ENCODE peak calls at places on chromosome 12, in four cellular contexts. One of them, this sample, is unnamed.
A peak's percentile ranks its signal among the peaks of the same experiment; 100 is the strongest.

GRCh38 chr12:66879392-66879791 is 200.5 kb upstream of the GRIP1 start:
- DNase-seq in SJSA1: no peak
- DNase-seq in kidney: no peak
- DNase-seq in SK-N-SH: no peak
- DNase-seq in this sample: no peak

GRCh38 chr12:57389033-57389432 is 41.8 kb downstream of the R3HDM2 start:
- DNase-seq in SK-N-SH: no peak
- DNase-seq in kidney: no peak
- DNase-seq in SJSA1: peak; percentile 98
- DNase-seq in this sample: no peak

GRCh38 chr12:25985296-25985992 is 27.0 kb downstream of the RASSF8 start:
- DNase-seq in SJSA1: no peak
- DNase-seq in SK-N-SH: no peak
- DNase-seq in kidney: no peak
- DNase-seq in this sample: no peak

GRCh38 chr12:92927436-92928116 is 1.5 kb downstream of the EEA1 start:
- DNase-seq in SK-N-SH: no peak
- DNase-seq in kidney: no peak
- DNase-seq in SJSA1: no peak
- DNase-seq in this sample: no peak

GRCh38 chr12:123389560-123390351 is 5.8 kb downstream of the KMT5A start:
- DNase-seq in SJSA1: no peak
- DNase-seq in kidney: peak; percentile 87
- DNase-seq in SK-N-SH: peak; percentile 77
- DNase-seq in this sample: peak; percentile 56

GRCh38 chr12:39006286-39006685 is 100.9 kb upstream of the CPNE8 start:
- DNase-seq in kidney: no peak
- DNase-seq in SK-N-SH: no peak
- DNase-seq in SJSA1: no peak
- DNase-seq in this sample: no peak

GRCh38 chr12:857611-858010 is 91.9 kb downstream of the RAD52 start:
- DNase-seq in SJSA1: no peak
- DNase-seq in kidney: no peak
- DNase-seq in SK-N-SH: no peak
- DNase-seq in this sample: no peak

GRCh38 chr12:12024958-12025682 is 45.6 kb upstream of the BCL2L14 start:
- DNase-seq in SJSA1: peak; percentile 11
- DNase-seq in SK-N-SH: no peak
- DNase-seq in kidney: no peak
- DNase-seq in this sample: no peak

GRCh38 chr12:70583251-70583650 is 54.0 kb downstream of the PTPRB start:
- DNase-seq in kidney: no peak
- DNase-seq in SJSA1: no peak
- DNase-seq in SK-N-SH: no peak
- DNase-seq in this sample: no peak

GRCh38 chr12:916240-916639 is 33.3 kb downstream of the RAD52 start:
- DNase-seq in SJSA1: no peak
- DNase-seq in kidney: peak; percentile 72
- DNase-seq in SK-N-SH: no peak
- DNase-seq in this sample: no peak

GRCh38 chr12:47709277-47710048 is 3.6 kb upstream of the RPAP3 start:
- DNase-seq in SJSA1: no peak
- DNase-seq in SK-N-SH: no peak
- DNase-seq in kidney: no peak
- DNase-seq in this sample: no peak

GRCh38 chr12:80053048-80053790 is 46.1 kb upstream of the OTOGL start:
- DNase-seq in SJSA1: no peak
- DNase-seq in kidney: peak; percentile 84
- DNase-seq in SK-N-SH: peak; percentile 1
- DNase-seq in this sample: no peak

GRCh38 chr12:82896979-82897378 is 210.3 kb downstream of the TMTC2 start:
- DNase-seq in SK-N-SH: no peak
- DNase-seq in SJSA1: no peak
- DNase-seq in kidney: no peak
- DNase-seq in this sample: no peak

GRCh38 chr12:58750484-58750883 is 169.8 kb downstream of the LRIG3 start:
- DNase-seq in SJSA1: peak; percentile 76
- DNase-seq in SK-N-SH: no peak
- DNase-seq in kidney: no peak
- DNase-seq in this sample: no peak

GRCh38 chr12:6694701-6695100 is 5.5 kb upstream of the ZNF384 start:
- DNase-seq in kidney: no peak
- DNase-seq in SJSA1: no peak
- DNase-seq in SK-N-SH: no peak
- DNase-seq in this sample: no peak
- H3K4me1 ChIP-seq in kidney: no peaks in the 10 kb centered on the region
- H3K4me1 ChIP-seq in SJSA1: peaks cover 14% of the 10 kb centered on the region
- H3K4me1 ChIP-seq in SK-N-SH: peaks cover 14% of the 10 kb centered on the region
- H3K4me1 ChIP-seq in this sample: peaks cover 8% of the 10 kb centered on the region

GRCh38 chr12:118183155-118183554 is 47.2 kb downstream of the PEBP1 start:
- DNase-seq in SJSA1: no peak
- DNase-seq in SK-N-SH: no peak
- DNase-seq in kidney: no peak
- DNase-seq in this sample: no peak
- H3K4me3 ChIP-seq in SJSA1: no peak overlapping the region
- H3K4me3 ChIP-seq in SK-N-SH: no peak overlapping the region
- H3K4me3 ChIP-seq in kidney: no peak overlapping the region
- H3K4me3 ChIP-seq in this sample: no peak overlapping the region

GRCh38 chr12:106125351-106126085 is 13.2 kb downstream of the NUAK1 start:
- DNase-seq in SJSA1: no peak
- DNase-seq in SK-N-SH: no peak
- DNase-seq in kidney: no peak
- DNase-seq in this sample: no peak

GRCh38 chr12:106123551-106123991 is 15.2 kb downstream of the NUAK1 start:
- DNase-seq in SJSA1: peak; percentile 62
- DNase-seq in kidney: peak; percentile 89
- DNase-seq in SK-N-SH: no peak
- DNase-seq in this sample: no peak

GRCh38 chr12:106127289-106128126 is 11.2 kb downstream of the NUAK1 start:
- DNase-seq in kidney: no peak
- DNase-seq in SJSA1: no peak
- DNase-seq in SK-N-SH: no peak
- DNase-seq in this sample: no peak

GRCh38 chr12:106128526-106129430 is 10.0 kb downstream of the NUAK1 start:
- DNase-seq in kidney: no peak
- DNase-seq in SJSA1: no peak
- DNase-seq in SK-N-SH: no peak
- DNase-seq in this sample: no peak

GRCh38 chr12:106126441-106127288 is 12.1 kb downstream of the NUAK1 start:
- DNase-seq in kidney: no peak
- DNase-seq in SJSA1: peak; percentile 87
- DNase-seq in SK-N-SH: no peak
- DNase-seq in this sample: no peak
- H3K27ac ChIP-seq in kidney: peak overlapping the region; percentile 68
- H3K27ac ChIP-seq in SJSA1: peak overlapping the region; percentile 86
- H3K27ac ChIP-seq in SK-N-SH: no peak overlapping the region
- H3K27ac ChIP-seq in this sample: no peak overlapping the region

GRCh38 chr12:7935464-7935772 is 569 bp downstream of the SLC2A3 start:
- DNase-seq in SK-N-SH: no peak
- DNase-seq in kidney: no peak
- DNase-seq in SJSA1: no peak
- DNase-seq in this sample: no peak
- H3K4me1 ChIP-seq in SK-N-SH: peaks cover 8% of the 10 kb centered on the region
- H3K4me1 ChIP-seq in kidney: no peaks in the 10 kb centered on the region
- H3K4me1 ChIP-seq in SJSA1: peaks cover 22% of the 10 kb centered on the region
- H3K4me1 ChIP-seq in this sample: no peaks in the 10 kb centered on the region

GRCh38 chr12:53105712-53106439 is 2.6 kb downstream of the SOAT2 start:
- DNase-seq in kidney: no peak
- DNase-seq in SK-N-SH: no peak
- DNase-seq in SJSA1: no peak
- DNase-seq in this sample: no peak
- H3K4me3 ChIP-seq in kidney: no peak overlapping the region
- H3K4me3 ChIP-seq in SK-N-SH: no peak overlapping the region
- H3K4me3 ChIP-seq in SJSA1: no peak overlapping the region
- H3K4me3 ChIP-seq in this sample: no peak overlapping the region

DNA sequence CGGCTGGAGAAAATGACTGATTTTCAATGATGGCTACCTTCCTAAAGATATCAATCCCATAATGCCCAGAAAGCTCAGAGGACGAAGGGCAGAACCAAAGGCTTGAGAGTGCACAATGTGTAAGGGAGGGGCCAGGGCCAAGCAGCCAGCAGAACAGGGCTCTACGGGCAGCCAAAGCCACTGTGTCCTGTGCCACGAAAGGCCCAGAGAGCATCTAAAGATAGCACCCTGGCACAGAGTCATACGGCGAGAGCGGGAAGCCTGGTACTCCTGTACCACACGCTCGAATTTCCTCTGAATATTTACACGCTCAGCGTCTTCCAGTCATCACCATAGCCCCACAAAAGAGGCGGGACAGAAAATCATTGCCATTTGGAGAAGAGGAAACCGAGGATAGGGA is 39.5 kb downstream of the PRMT8 start:
- DNase-seq in SK-N-SH: no peak
- DNase-seq in kidney: no peak
- DNase-seq in SJSA1: no peak
- DNase-seq in this sample: no peak
- H3K27ac ChIP-seq in SK-N-SH: no peak overlapping the region
- H3K27ac ChIP-seq in kidney: no peak overlapping the region
- H3K27ac ChIP-seq in SJSA1: no peak overlapping the region
- H3K27ac ChIP-seq in this sample: no peak overlapping the region